ENCODE peak calls at places on chromosomes 5 and 9, in eight cellular contexts. One of them, this sample, is unnamed.

GRCh38 chr5:52007230-52007858 is 624.1 kb downstream of the ISL1 start:
- DNase-seq in pancreas: no peak
- DNase-seq in RPMI7951: peak
- DNase-seq in GM23248: peak
- DNase-seq in GM03348: peak
- DNase-seq in epithelial cell of esophagus: peak
- DNase-seq in C1 segment of cervical spinal cord: no peak
- DNase-seq in posterior vena cava: no peak
- DNase-seq in this sample: no peak

GRCh38 chr5:102678267-102679058 is 76.6 kb upstream of the PAM start:
- DNase-seq in posterior vena cava: no peak
- DNase-seq in GM23248: peak
- DNase-seq in RPMI7951: peak
- DNase-seq in pancreas: no peak
- DNase-seq in C1 segment of cervical spinal cord: no peak
- DNase-seq in GM03348: peak
- DNase-seq in epithelial cell of esophagus: peak
- DNase-seq in this sample: peak

GRCh38 chr5:52743529-52743928 is 44.2 kb upstream of the ITGA1 start:
- DNase-seq in epithelial cell of esophagus: no peak
- DNase-seq in RPMI7951: no peak
- DNase-seq in C1 segment of cervical spinal cord: no peak
- DNase-seq in GM03348: no peak
- DNase-seq in pancreas: no peak
- DNase-seq in posterior vena cava: no peak
- DNase-seq in GM23248: no peak
- DNase-seq in this sample: no peak

GRCh38 chr5:103258957-103259704 is 568 bp downstream of the MACIR start:
- DNase-seq in posterior vena cava: peak
- DNase-seq in GM23248: peak
- DNase-seq in pancreas: peak
- DNase-seq in epithelial cell of esophagus: peak
- DNase-seq in RPMI7951: peak
- DNase-seq in GM03348: peak
- DNase-seq in C1 segment of cervical spinal cord: peak
- DNase-seq in this sample: peak

GRCh38 chr9:128106181-128106939 is 21.2 kb downstream of the PTGES2 start:
- DNase-seq in posterior vena cava: no peak
- DNase-seq in epithelial cell of esophagus: no peak
- DNase-seq in pancreas: peak
- DNase-seq in GM03348: no peak
- DNase-seq in RPMI7951: no peak
- DNase-seq in GM23248: no peak
- DNase-seq in C1 segment of cervical spinal cord: no peak
- DNase-seq in this sample: no peak

GRCh38 chr5:148957591-148958202 is 105.2 kb downstream of the SH3TC2 start:
- DNase-seq in RPMI7951: peak
- DNase-seq in GM03348: peak
- DNase-seq in pancreas: no peak
- DNase-seq in GM23248: peak
- DNase-seq in C1 segment of cervical spinal cord: no peak
- DNase-seq in epithelial cell of esophagus: peak
- DNase-seq in posterior vena cava: no peak
- DNase-seq in this sample: no peak

GRCh38 chr5:141846031-141846430 is 32.2 kb downstream of the PCDH1 start:
- DNase-seq in GM23248: peak
- DNase-seq in pancreas: no peak
- DNase-seq in GM03348: peak
- DNase-seq in epithelial cell of esophagus: peak
- DNase-seq in posterior vena cava: no peak
- DNase-seq in C1 segment of cervical spinal cord: no peak
- DNase-seq in RPMI7951: peak
- DNase-seq in this sample: no peak

GRCh38 chr5:94174748-94175411 is 433.5 kb upstream of the POU5F2 start:
- DNase-seq in RPMI7951: peak
- DNase-seq in pancreas: no peak
- DNase-seq in epithelial cell of esophagus: peak
- DNase-seq in GM23248: peak
- DNase-seq in GM03348: peak
- DNase-seq in posterior vena cava: no peak
- DNase-seq in C1 segment of cervical spinal cord: no peak
- DNase-seq in this sample: peak

GRCh38 chr5:173567548-173567947 is 48.9 kb downstream of the BOD1 start:
- DNase-seq in RPMI7951: peak
- DNase-seq in C1 segment of cervical spinal cord: no peak
- DNase-seq in epithelial cell of esophagus: peak
- DNase-seq in GM23248: peak
- DNase-seq in GM03348: no peak
- DNase-seq in posterior vena cava: no peak
- DNase-seq in pancreas: no peak
- DNase-seq in this sample: peak

GRCh38 chr5:36720688-36721087 is 114.3 kb downstream of the SLC1A3 start:
- DNase-seq in GM03348: no peak
- DNase-seq in RPMI7951: no peak
- DNase-seq in epithelial cell of esophagus: peak
- DNase-seq in C1 segment of cervical spinal cord: no peak
- DNase-seq in pancreas: no peak
- DNase-seq in posterior vena cava: no peak
- DNase-seq in GM23248: no peak
- DNase-seq in this sample: no peak

GRCh38 chr5:3449481-3449880 is 146.2 kb upstream of the IRX1 start:
- DNase-seq in C1 segment of cervical spinal cord: no peak
- DNase-seq in GM03348: no peak
- DNase-seq in posterior vena cava: no peak
- DNase-seq in RPMI7951: no peak
- DNase-seq in GM23248: no peak
- DNase-seq in epithelial cell of esophagus: no peak
- DNase-seq in pancreas: no peak
- DNase-seq in this sample: no peak

GRCh38 chr9:121607434-121608248 is 43.8 kb upstream of the DAB2IP start:
- DNase-seq in RPMI7951: peak
- DNase-seq in GM23248: no peak
- DNase-seq in posterior vena cava: no peak
- DNase-seq in C1 segment of cervical spinal cord: no peak
- DNase-seq in pancreas: no peak
- DNase-seq in GM03348: peak
- DNase-seq in epithelial cell of esophagus: peak
- DNase-seq in this sample: no peak

GRCh38 chr5:143739741-143740140 is 72.2 kb upstream of the HMHB1 start:
- DNase-seq in epithelial cell of esophagus: peak
- DNase-seq in RPMI7951: no peak
- DNase-seq in C1 segment of cervical spinal cord: no peak
- DNase-seq in GM03348: no peak
- DNase-seq in GM23248: peak
- DNase-seq in pancreas: no peak
- DNase-seq in posterior vena cava: no peak
- DNase-seq in this sample: no peak

GRCh38 chr5:171484460-171484899 is 65.0 kb downstream of the FGF18 start:
- DNase-seq in C1 segment of cervical spinal cord: no peak
- DNase-seq in GM23248: peak
- DNase-seq in posterior vena cava: no peak
- DNase-seq in GM03348: peak
- DNase-seq in epithelial cell of esophagus: peak
- DNase-seq in pancreas: peak
- DNase-seq in RPMI7951: peak
- DNase-seq in this sample: no peak

This sample was measured in fibroblast of gingiva.